ENCODE peak calls at places on chromosomes 5 and 9, in four cellular contexts. H, J, L and A are unnamed samples.

GRCh38 chr9:76018767-76019166 is 128.3 kb downstream of the PCSK5 start:
- DNase-seq in H (no peak), J (no peak), L (no peak), A (no peak)

GRCh38 chr5:997711-998110 is 10.9 kb upstream of the NKD2 start:
- DNase-seq in H (no peak), J (no peak), L (no peak), A (no peak)

GRCh38 chr5:191036-191948 is at the start of gene LRRC14B:
- DNase-seq in H (peak), J (no peak), L (no peak), A (no peak)

GRCh38 chr9:71638627-71639026 is 129.7 kb downstream of the CEMIP2 start:
- DNase-seq in H (no peak), J (no peak), L (peak), A (no peak)

GRCh38 chr5:33049298-33049697 is 338.2 kb downstream of the NPR3 start:
- DNase-seq in H (no peak), J (peak), L (no peak), A (no peak)

GRCh38 chr5:173862047-173862477 is 26.1 kb upstream of the CPEB4 start:
- DNase-seq in H (no peak), J (no peak), L (no peak), A (no peak)

GRCh38 chr9:127173063-127173462 is 50.6 kb upstream of the ANGPTL2 start:
- DNase-seq in H (no peak), J (no peak), L (no peak), A (no peak)

GRCh38 chr5:14108170-14108996 is 34.8 kb upstream of the TRIO start:
- DNase-seq in H (peak), J (peak), L (peak), A (peak)

GRCh38 chr5:106127341-106127781 is 1543.4 kb downstream of the EFNA5 start:
- DNase-seq in H (no peak), J (no peak), L (no peak), A (no peak)

GRCh38 chr5:113606298-113607134 is 93.0 kb downstream of the YTHDC2 start:
- DNase-seq in H (peak), J (peak), L (peak), A (peak)

GRCh38 chr5:2872676-2873075 is 121.2 kb upstream of the IRX2 start:
- DNase-seq in H (no peak), J (no peak), L (no peak), A (no peak)

GRCh38 chr9:129776938-129777768 is 24.3 kb upstream of the PTGES start:
- DNase-seq in H (peak), J (peak), L (peak), A (peak)

GRCh38 chr5:138869763-138870500 is 5.2 kb downstream of the LRRTM2 start:
- DNase-seq in H (no peak), J (peak), L (no peak), A (no peak)

GRCh38 chr5:84273517-84273883 is 111.2 kb downstream of the EDIL3 start:
- DNase-seq in H (no peak), J (no peak), L (no peak), A (no peak)

GRCh38 chr5:127084656-127085055 is 11.4 kb upstream of the C5orf63 start:
- DNase-seq in H (no peak), J (no peak), L (no peak), A (no peak)

GRCh38 chr5:68239485-68239884 is 23.9 kb downstream of the PIK3R1 start:
- DNase-seq in H (peak), J (peak), L (peak), A (no peak)

GRCh38 chr5:1789838-1790462 is 9.7 kb downstream of the MRPL36 start:
- DNase-seq in H (no peak), J (peak), L (no peak), A (peak)

GRCh38 chr5:107505763-107506534 is 164.8 kb downstream of the EFNA5 start:
- DNase-seq in H (no peak), J (no peak), L (no peak), A (no peak)

GRCh38 chr5:27947088-27947487 is 908.7 kb upstream of the CDH9 start:
- DNase-seq in H (no peak), J (no peak), L (no peak), A (no peak)

GRCh38 chr5:15575566-15576195 is 75.7 kb downstream of the FBXL7 start:
- DNase-seq in H (no peak), J (no peak), L (no peak), A (no peak)

GRCh38 chr9:76810377-76810957 is 46.2 kb downstream of the PCA3 start:
- DNase-seq in H (peak), J (peak), L (peak), A (peak)

GRCh38 chr5:177478711-177479646 is 5.5 kb upstream of the DBN1 start:
- DNase-seq in H (no peak), J (peak), L (no peak), A (peak)

GRCh38 chr5:141763526-141763925 is 81.5 kb upstream of the ARAP3 start:
- DNase-seq in H (peak), J (no peak), L (no peak), A (no peak)

GRCh38 chr5:1844708-1845436 is 37.9 kb downstream of the IRX4 start:
- DNase-seq in H (no peak), J (no peak), L (no peak), A (no peak)